ENCODE peak calls at places on chromosomes 4 and X, in five cellular contexts. I is mesenchymal stem cell, X is PC-3, P is HCT116, B is thoracic aorta. Z is an unnamed sample.

GRCh38 chr4:79723507-79723906 is 315.5 kb upstream of the GK2 start:
- DNase-seq in I (no peak), X (no peak), P (no peak), B (no peak), Z (no peak)

GRCh38 chr4:54255881-54256280 is 26.8 kb downstream of the PDGFRA start:
- DNase-seq in I (peak; percentile 48), X (peak; percentile 41), P (no peak), B (no peak), Z (no peak)

GRCh38 chrX:104112326-104112951 is at the start of gene ZCCHC18:
- DNase-seq in I (peak; percentile 73), X (peak; percentile 32), P (no peak), B (no peak), Z (peak; percentile 17)

GRCh38 chr4:19478791-19479190 is 772.9 kb upstream of the SLIT2 start:
- DNase-seq in I (peak; percentile 13), X (peak; percentile 53), P (no peak), B (no peak), Z (no peak)

GRCh38 chr4:80365928-80366327 is 30.4 kb downstream of the CFAP299 start:
- DNase-seq in I (peak; percentile 59), X (peak; percentile 82), P (peak; percentile 3), B (no peak), Z (peak; percentile 31)

GRCh38 chrX:47802589-47802988 is 34.1 kb upstream of the ZNF81 start:
- DNase-seq in I (no peak), X (peak; percentile 48), P (no peak), B (no peak), Z (no peak)

GRCh38 chrX:125505207-125505606 is 185.5 kb downstream of the TEX13C start:
- DNase-seq in I (no peak), X (peak; percentile 46), P (no peak), B (no peak), Z (no peak)

GRCh38 chr4:151605215-151605614 is 155.6 kb downstream of the GATB start:
- DNase-seq in I (no peak), X (no peak), P (no peak), B (no peak), Z (no peak)

GRCh38 chr4:15744016-15744415 is 34.1 kb upstream of the CD38 start:
- DNase-seq in I (no peak), X (no peak), P (no peak), B (no peak), Z (no peak)

GRCh38 chr4:157664726-157665125 is 444.2 kb downstream of the GRIA2 start:
- DNase-seq in I (peak; percentile 34), X (peak; percentile 70), P (peak; percentile 6), B (no peak), Z (no peak)

GRCh38 chr4:3476936-3477749 is 14.0 kb downstream of the DOK7 start:
- DNase-seq in I (no peak), X (no peak), P (no peak), B (no peak), Z (no peak)

GRCh38 chr4:38523054-38523453 is 140.9 kb upstream of the KLF3 start:
- DNase-seq in I (no peak), X (no peak), P (no peak), B (no peak), Z (no peak)

GRCh38 chrX:109826954-109827708 is 94.1 kb upstream of the ACSL4 start:
- DNase-seq in I (peak; percentile 89), X (peak; percentile 68), P (no peak), B (no peak), Z (no peak)

GRCh38 chr4:121655320-121656268 is 41.2 kb downstream of the ANXA5 start:
- DNase-seq in I (no peak), X (no peak), P (no peak), B (no peak), Z (no peak)

GRCh38 chr4:156113138-156113537 is 159.5 kb upstream of the CTSO start:
- DNase-seq in I (no peak), X (peak; percentile 36), P (no peak), B (no peak), Z (no peak)

GRCh38 chr4:95705323-95705722 is 134.6 kb upstream of the PDHA2 start:
- DNase-seq in I (no peak), X (no peak), P (no peak), B (no peak), Z (no peak)
- H3K9me3 ChIP-seq in I (no peaks in the 10 kb centered on the region), X (no peaks in the 10 kb centered on the region), P (no peaks in the 10 kb centered on the region), B (no peaks in the 10 kb centered on the region), Z (peaks cover 5% of the 10 kb centered on the region)

DNA sequence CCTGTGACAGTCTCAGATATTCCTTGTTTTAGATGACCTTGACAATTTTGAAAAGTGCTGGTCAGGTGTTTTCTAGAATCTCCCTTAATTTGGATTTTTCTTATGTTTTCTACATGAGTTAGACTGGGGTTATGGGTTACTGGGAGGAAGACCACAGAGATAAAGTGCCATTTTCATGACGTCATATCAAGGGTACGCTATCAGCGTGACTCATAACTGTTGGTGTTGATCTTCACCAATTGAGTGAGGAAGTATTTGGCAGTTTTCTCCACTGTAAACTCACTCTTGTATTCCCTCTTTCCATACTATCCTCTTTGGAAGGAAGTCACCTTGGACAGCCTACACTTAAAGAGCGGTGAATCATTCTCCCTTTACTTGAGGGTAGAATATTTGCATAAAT is 56.9 kb downstream of the MAGEC1 start:
- DNase-seq in I (no peak), X (no peak), P (no peak), B (no peak), Z (no peak)
- H3K9me3 ChIP-seq in I (no peaks in the 10 kb centered on the region), X (no peaks in the 10 kb centered on the region), P (no peaks in the 10 kb centered on the region), B (no peaks in the 10 kb centered on the region), Z (no peaks in the 10 kb centered on the region)

DNA sequence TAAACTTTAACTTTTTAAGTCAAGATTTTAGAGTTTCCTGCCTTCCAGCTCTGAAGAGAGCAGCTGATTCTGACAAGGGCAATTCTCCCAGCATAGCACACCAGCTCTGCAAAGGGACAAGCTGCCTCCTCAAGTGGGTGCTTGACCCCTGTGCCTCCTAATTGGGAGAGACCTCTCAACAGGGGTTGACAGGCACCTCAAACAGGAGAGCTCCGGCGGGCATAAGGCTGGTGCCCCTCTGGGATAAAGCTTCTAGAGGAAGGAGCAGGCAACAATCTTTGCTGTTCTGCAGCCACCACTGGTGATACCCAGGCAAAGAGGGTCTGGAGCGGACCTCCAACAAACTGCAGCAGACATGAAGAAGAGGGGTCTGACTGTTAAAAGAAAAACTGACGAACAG is 872.9 kb upstream of the PCDH10 start:
- DNase-seq in I (no peak), X (no peak), P (no peak), B (no peak), Z (no peak)
- H3K9me3 ChIP-seq in I (no peaks in the 10 kb centered on the region), X (no peaks in the 10 kb centered on the region), P (no peaks in the 10 kb centered on the region), B (no peaks in the 10 kb centered on the region), Z (no peaks in the 10 kb centered on the region)

GRCh38 chrX:141989134-141989533 is 85.4 kb downstream of the MAGEC1 start:
- DNase-seq in I (no peak), X (peak; percentile 63), P (no peak), B (no peak), Z (no peak)
- H3K9me3 ChIP-seq in I (no peaks in the 10 kb centered on the region), X (no peaks in the 10 kb centered on the region), P (no peaks in the 10 kb centered on the region), B (no peaks in the 10 kb centered on the region), Z (no peaks in the 10 kb centered on the region)

DNA sequence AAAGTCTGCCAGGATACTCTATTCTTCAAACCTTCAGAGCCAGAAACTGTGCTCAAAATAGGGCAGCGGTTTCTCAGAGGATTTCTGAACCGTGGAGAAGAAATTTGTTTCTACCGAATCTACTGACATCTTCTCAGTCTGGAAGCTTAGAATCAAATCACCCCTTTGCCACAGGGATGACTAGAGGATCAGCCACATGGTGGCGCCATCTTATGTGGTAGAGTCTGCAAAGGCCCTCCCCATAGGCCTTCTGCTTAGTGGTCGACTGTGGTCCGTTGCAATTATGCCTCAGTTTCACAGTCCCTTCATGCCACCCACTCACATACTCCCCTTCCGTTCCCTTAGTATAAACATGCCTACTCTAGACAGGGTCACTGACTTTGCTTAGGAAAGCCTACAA is 680.7 kb upstream of the SPANXN1 start:
- DNase-seq in I (peak; percentile 0), X (no peak), P (no peak), B (no peak), Z (no peak)
- H3K9me3 ChIP-seq in I (no peaks in the 10 kb centered on the region), X (no peaks in the 10 kb centered on the region), P (no peaks in the 10 kb centered on the region), B (no peaks in the 10 kb centered on the region), Z (no peaks in the 10 kb centered on the region)

DNA sequence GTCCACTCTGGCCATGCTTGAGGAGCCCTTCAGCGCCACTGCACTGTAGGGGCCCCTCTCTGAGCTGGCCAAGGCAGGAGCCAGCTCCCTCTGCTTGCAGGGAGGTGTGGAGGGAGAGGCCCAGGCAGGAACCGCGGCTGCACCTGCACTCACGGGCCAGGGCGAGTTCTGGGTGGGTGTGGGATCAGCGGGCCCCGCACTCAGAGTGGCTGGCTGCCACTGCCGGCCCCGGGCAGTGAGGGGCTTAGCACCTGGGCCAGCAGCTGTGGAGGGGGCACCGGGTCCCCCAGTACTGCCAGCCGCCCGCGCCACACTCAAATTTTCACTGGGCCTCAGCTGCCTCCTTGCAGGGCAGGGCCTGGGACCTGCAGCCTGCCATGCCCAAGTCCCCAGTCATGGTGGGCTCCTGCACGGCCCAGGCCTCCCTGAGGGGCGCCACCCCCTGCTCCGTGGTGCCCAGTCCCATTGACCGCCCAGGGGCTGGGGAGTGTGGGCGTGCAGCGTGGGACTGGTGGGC is 347.2 kb upstream of the SPOCK3 start:
- DNase-seq in I (no peak), X (no peak), P (no peak), B (no peak), Z (no peak)
- H3K9me3 ChIP-seq in I (peaks cover 34% of the 10 kb centered on the region), X (peaks cover 3% of the 10 kb centered on the region), P (peaks cover 3% of the 10 kb centered on the region), B (no peaks in the 10 kb centered on the region), Z (no peaks in the 10 kb centered on the region)

Z was measured in CD4-positive, alpha-beta T cell.